ENCODE peak calls at places on chromosome 16, in six cellular contexts. Z, L, O, T, S and E are unnamed samples.

GRCh38 chr16:49477250-49477895 is 103.8 kb downstream of the C16orf78 start:
- DNase-seq in T (no peak), L (no peak), Z (no peak), O (no peak), S (no peak), E (no peak)

GRCh38 chr16:20946015-20946629 is 45.6 kb downstream of the LYRM1 start:
- DNase-seq in T (no peak), S (no peak), Z (no peak), O (no peak), L (no peak), E (no peak)

GRCh38 chr16:56609463-56609921 is 1.1 kb downstream of the MT2A start:
- DNase-seq in O (peak), T (peak), Z (no peak), L (peak), S (no peak), E (peak)

GRCh38 chr16:4288148-4288921 is 15.5 kb upstream of the TFAP4 start:
- DNase-seq in L (peak), O (peak), T (peak), Z (peak), S (peak), E (peak)

GRCh38 chr16:19698480-19699465 is 19.3 kb downstream of the KNOP1 start:
- DNase-seq in Z (no peak), T (no peak), S (no peak), O (peak), L (no peak), E (no peak)

GRCh38 chr16:72131036-72131435 is 37.4 kb downstream of the DHX38 start:
- DNase-seq in T (no peak), L (no peak), O (peak), S (no peak), Z (no peak), E (no peak)

GRCh38 chr16:2596747-2597559 is 59.1 kb downstream of the PDPK1 start:
- DNase-seq in O (no peak), T (no peak), S (no peak), Z (no peak), L (no peak), E (no peak)

GRCh38 chr16:54846761-54847160 is 83.9 kb upstream of the IRX5 start:
- DNase-seq in S (no peak), L (no peak), Z (no peak), T (peak), O (no peak), E (no peak)

GRCh38 chr16:65884018-65884417 is 482.5 kb upstream of the CDH5 start:
- DNase-seq in S (no peak), Z (no peak), L (no peak), O (peak), T (no peak), E (no peak)

GRCh38 chr16:48232459-48233040 is 11.6 kb upstream of the LONP2 start:
- DNase-seq in O (peak), T (no peak), S (no peak), Z (no peak), L (no peak), E (no peak)

GRCh38 chr16:75138636-75139035 is 9.7 kb upstream of the ZFP1 start:
- DNase-seq in L (no peak), O (peak), S (peak), T (no peak), Z (no peak), E (peak)

GRCh38 chr16:74438492-74438979 is 17.3 kb upstream of the CLEC18B start:
- DNase-seq in S (no peak), O (no peak), Z (no peak), L (no peak), T (no peak), E (no peak)

GRCh38 chr16:56111100-56111499 is 80.2 kb upstream of the GNAO1 start:
- DNase-seq in L (no peak), S (no peak), T (no peak), O (no peak), Z (no peak), E (no peak)

GRCh38 chr16:23929237-23929636 is 93.5 kb downstream of the PRKCB start:
- DNase-seq in S (no peak), T (no peak), L (no peak), O (no peak), Z (no peak), E (no peak)

GRCh38 chr16:68349838-68350410 is 39.1 kb downstream of the PRMT7 start:
- DNase-seq in T (no peak), S (no peak), O (no peak), L (no peak), Z (no peak), E (no peak)

GRCh38 chr16:26317885-26318284 is 626.1 kb downstream of the HS3ST4 start:
- DNase-seq in S (no peak), T (no peak), Z (no peak), O (no peak), L (no peak), E (no peak)

GRCh38 chr16:4690946-4691665 is 2.3 kb upstream of the NUDT16L1 start:
- DNase-seq in O (no peak), Z (no peak), L (no peak), S (no peak), T (no peak), E (no peak)

GRCh38 chr16:75376475-75376907 is 56.8 kb downstream of the CFDP1 start:
- DNase-seq in O (no peak), L (no peak), S (no peak), Z (no peak), T (no peak), E (no peak)

GRCh38 chr16:49414651-49415050 is 41.0 kb downstream of the C16orf78 start:
- DNase-seq in O (no peak), Z (no peak), T (no peak), L (no peak), S (no peak), E (no peak)

DNA sequence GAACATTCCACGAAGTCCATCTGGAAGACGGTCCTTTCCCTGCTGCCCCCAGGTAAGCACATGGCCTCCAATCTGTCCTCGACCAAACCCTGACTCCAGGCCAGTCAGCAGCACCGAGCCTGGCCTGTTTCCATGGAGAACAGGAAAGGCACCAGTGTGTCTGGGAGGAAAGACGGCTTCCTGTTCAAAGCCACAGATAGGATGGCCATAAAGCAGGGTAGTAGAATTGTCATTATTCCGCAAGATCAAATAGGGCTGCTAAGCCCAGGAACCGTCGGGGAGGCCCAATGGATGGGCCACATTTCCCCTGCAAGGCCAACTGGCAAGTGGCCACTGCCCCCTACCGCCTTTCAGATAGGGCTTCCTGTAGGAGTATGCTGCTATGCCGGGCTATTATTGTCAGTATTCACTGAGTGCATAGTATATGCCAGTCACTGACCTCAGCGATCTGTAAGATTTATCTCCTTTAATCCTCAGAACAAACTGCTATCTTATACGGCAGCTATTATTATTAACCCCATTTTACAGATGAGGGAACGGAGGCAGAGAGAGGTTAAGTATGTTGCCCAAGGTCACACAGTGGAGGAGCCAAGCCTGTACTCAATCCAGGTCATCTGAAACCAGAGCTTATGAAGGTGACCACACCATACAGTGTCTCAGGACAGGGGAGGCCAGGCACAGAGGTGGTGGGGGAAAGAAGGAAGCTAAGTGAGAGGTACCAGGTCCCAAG is 23.0 kb upstream of the PLCG2 start:
- DNase-seq in T (no peak), Z (no peak), S (peak), L (no peak), O (no peak), E (no peak)
- TF ChIP-seq CTCF in T (no peak), Z (no peak), S (no peak), L (no peak), O (no peak), E (no peak)

DNA sequence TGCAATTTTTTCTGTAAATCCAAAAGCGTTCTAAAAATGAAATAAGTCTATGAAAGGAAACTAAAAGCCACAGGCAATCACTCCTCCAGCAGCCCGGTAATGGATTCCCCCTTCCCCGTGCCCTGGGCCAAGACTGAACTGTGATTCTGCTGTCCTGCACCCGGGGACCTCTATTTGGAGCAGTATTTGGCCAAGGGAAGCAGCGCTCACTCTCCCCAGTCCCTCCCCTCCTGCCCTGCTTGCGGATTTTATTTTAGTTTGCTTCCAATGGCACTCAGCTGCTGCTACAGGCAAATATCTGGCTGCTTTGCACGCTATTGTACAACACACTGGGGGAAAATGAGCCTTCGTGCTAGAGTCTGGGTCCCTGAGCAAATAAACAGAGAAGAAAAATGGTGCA is 975.8 kb upstream of the RBFOX1 start:
- DNase-seq in S (no peak), T (no peak), Z (no peak), O (no peak), L (no peak), E (no peak)
- TF ChIP-seq CTCF in S (no peak), T (no peak), Z (no peak), O (no peak), L (no peak), E (no peak)

GRCh38 chr16:86227801-86228200 is 282.5 kb upstream of the FOXF1 start:
- DNase-seq in L (no peak), S (no peak), Z (no peak), T (no peak), O (peak), E (no peak)

GRCh38 chr16:86229283-86229682 is 281.0 kb upstream of the FOXF1 start:
- DNase-seq in S (no peak), O (no peak), L (no peak), Z (no peak), T (no peak), E (no peak)

GRCh38 chr16:86228713-86229112 is 281.6 kb upstream of the FOXF1 start:
- DNase-seq in L (no peak), Z (no peak), S (no peak), T (no peak), O (no peak), E (no peak)

GRCh38 chr16:86225905-86226371 is 284.4 kb upstream of the FOXF1 start:
- DNase-seq in L (no peak), Z (no peak), T (no peak), S (no peak), O (no peak), E (no peak)

DNA sequence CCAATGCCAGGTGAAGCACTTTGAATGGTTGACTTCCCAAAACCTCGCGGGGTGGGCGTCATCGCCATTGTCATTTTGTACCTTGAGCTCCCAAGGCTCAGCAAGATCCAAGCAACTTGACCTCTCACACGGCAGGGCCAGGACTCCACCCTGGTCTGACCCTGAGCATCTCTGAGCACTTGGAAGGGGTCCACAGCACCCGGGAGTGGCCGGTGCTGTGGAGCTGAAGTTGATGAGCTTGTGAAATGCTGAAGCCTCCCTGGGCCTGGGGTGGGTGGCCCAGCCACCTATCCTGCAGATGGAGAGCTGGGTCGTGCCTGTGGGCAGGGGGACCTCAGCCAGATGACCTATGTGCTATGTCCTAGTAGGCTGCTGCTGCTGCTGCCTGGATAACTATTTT is 283.3 kb upstream of the FOXF1 start:
- DNase-seq in S (no peak), O (no peak), T (no peak), L (no peak), Z (no peak), E (no peak)
- TF ChIP-seq CTCF in S (no peak), O (no peak), T (no peak), L (no peak), Z (no peak), E (no peak)

DNA sequence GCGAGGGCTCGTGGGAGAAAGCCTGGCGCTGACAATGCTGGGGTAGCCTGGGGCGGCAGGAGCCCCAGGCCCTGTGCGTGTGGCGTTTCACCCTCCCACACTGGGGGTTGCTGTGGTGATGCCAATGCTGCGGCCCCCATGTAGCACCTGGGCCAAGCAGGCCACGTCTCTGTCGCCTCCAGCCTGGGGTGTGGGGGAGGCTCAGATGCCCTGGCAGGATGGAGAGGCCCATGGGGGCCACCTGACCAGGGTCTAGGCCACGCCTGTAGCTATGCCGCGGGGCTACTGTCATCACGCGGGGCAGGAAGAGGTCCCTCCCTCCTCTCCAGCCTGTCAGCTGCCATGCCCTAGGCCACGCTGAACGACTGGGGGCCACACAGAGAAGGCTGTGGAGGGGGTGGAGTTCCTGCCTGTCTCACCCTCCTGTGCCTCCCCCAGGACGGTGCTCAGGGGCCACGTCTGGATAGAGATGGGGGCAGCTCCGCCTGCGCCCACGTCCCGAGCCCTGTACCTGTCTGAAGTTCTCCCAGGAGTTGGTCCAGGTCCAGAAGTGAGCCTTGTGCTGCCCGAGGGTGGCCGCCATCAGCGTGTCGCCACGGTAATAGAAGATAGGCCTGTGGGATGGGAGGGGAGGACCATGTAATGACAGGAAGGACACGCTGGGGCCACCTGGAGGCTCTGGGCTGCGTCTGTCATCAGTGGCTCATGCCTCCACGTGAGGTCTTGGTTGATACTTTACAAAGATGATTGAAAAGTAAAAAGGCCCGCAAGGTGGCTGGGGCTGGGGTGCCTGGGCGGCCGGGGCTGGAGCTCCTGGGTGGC is 12.7 kb upstream of the APRT start:
- DNase-seq in O (no peak), Z (no peak), T (no peak), S (no peak), L (no peak), E (no peak)
- TF ChIP-seq CTCF in O (no peak), Z (no peak), T (no peak), S (no peak), L (peak), E (no peak)